ENCODE peak calls at places on chromosomes 5 and 9, in nine cellular contexts. One of them, this sample, is unnamed.

GRCh38 chr5:126139773-126140172 is 283.4 kb upstream of the GRAMD2B start:
- DNase-seq in A549: no peak
- DNase-seq in HCT116: no peak
- DNase-seq in fibroblast of lung: peak; percentile 19
- DNase-seq in OCI-LY7: no peak
- DNase-seq in astrocyte: peak; percentile 70
- DNase-seq in GM23338: peak; percentile 78
- DNase-seq in endothelial cell of umbilical vein: no peak
- DNase-seq in PC-9: no peak
- DNase-seq in this sample: no peak

GRCh38 chr5:142134333-142135010 is 25.9 kb downstream of the NDFIP1 start:
- DNase-seq in A549: no peak
- DNase-seq in HCT116: no peak
- DNase-seq in fibroblast of lung: no peak
- DNase-seq in OCI-LY7: no peak
- DNase-seq in astrocyte: no peak
- DNase-seq in GM23338: no peak
- DNase-seq in endothelial cell of umbilical vein: no peak
- DNase-seq in PC-9: no peak
- DNase-seq in this sample: no peak

GRCh38 chr5:72940082-72940481 is 15.8 kb upstream of the FCHO2 start:
- DNase-seq in A549: no peak
- DNase-seq in HCT116: no peak
- DNase-seq in fibroblast of lung: no peak
- DNase-seq in OCI-LY7: no peak
- DNase-seq in astrocyte: no peak
- DNase-seq in GM23338: no peak
- DNase-seq in endothelial cell of umbilical vein: peak; percentile 37
- DNase-seq in PC-9: no peak
- DNase-seq in this sample: no peak

GRCh38 chr5:69528015-69528414 is 32.0 kb upstream of the GTF2H2C start:
- DNase-seq in A549: no peak
- DNase-seq in HCT116: peak; percentile 27
- DNase-seq in fibroblast of lung: no peak
- DNase-seq in OCI-LY7: no peak
- DNase-seq in astrocyte: no peak
- DNase-seq in GM23338: peak; percentile 71
- DNase-seq in endothelial cell of umbilical vein: no peak
- DNase-seq in PC-9: peak; percentile 42
- DNase-seq in this sample: peak; percentile 43

GRCh38 chr5:53569486-53569885 is 9.0 kb downstream of the NDUFS4 start:
- DNase-seq in A549: peak; percentile 25
- DNase-seq in HCT116: no peak
- DNase-seq in fibroblast of lung: no peak
- DNase-seq in OCI-LY7: no peak
- DNase-seq in astrocyte: no peak
- DNase-seq in GM23338: no peak
- DNase-seq in endothelial cell of umbilical vein: peak; percentile 49
- DNase-seq in PC-9: no peak
- DNase-seq in this sample: no peak

GRCh38 chr9:38724749-38725148 is 4.8 kb upstream of the FAM240B start:
- DNase-seq in A549: no peak
- DNase-seq in HCT116: no peak
- DNase-seq in fibroblast of lung: no peak
- DNase-seq in OCI-LY7: no peak
- DNase-seq in astrocyte: no peak
- DNase-seq in GM23338: no peak
- DNase-seq in endothelial cell of umbilical vein: no peak
- DNase-seq in PC-9: no peak
- DNase-seq in this sample: no peak

GRCh38 chr5:97714426-97714825 is 531.4 kb upstream of the RIOK2 start:
- DNase-seq in A549: no peak
- DNase-seq in HCT116: no peak
- DNase-seq in fibroblast of lung: no peak
- DNase-seq in OCI-LY7: no peak
- DNase-seq in astrocyte: no peak
- DNase-seq in GM23338: no peak
- DNase-seq in endothelial cell of umbilical vein: no peak
- DNase-seq in PC-9: no peak
- DNase-seq in this sample: no peak

GRCh38 chr5:126863402-126863801 is 86.5 kb downstream of the LMNB1 start:
- DNase-seq in A549: no peak
- DNase-seq in HCT116: no peak
- DNase-seq in fibroblast of lung: no peak
- DNase-seq in OCI-LY7: no peak
- DNase-seq in astrocyte: no peak
- DNase-seq in GM23338: no peak
- DNase-seq in endothelial cell of umbilical vein: no peak
- DNase-seq in PC-9: no peak
- DNase-seq in this sample: no peak

GRCh38 chr9:80235752-80236151 is 664.0 kb downstream of the TLE4 start:
- DNase-seq in A549: no peak
- DNase-seq in HCT116: no peak
- DNase-seq in fibroblast of lung: no peak
- DNase-seq in OCI-LY7: no peak
- DNase-seq in astrocyte: no peak
- DNase-seq in GM23338: no peak
- DNase-seq in endothelial cell of umbilical vein: no peak
- DNase-seq in PC-9: no peak
- DNase-seq in this sample: no peak

GRCh38 chr9:75083188-75083976 is 4.6 kb downstream of the NMRK1 start:
- DNase-seq in A549: no peak
- DNase-seq in HCT116: no peak
- DNase-seq in fibroblast of lung: no peak
- DNase-seq in OCI-LY7: no peak
- DNase-seq in astrocyte: no peak
- DNase-seq in GM23338: peak; percentile 63
- DNase-seq in endothelial cell of umbilical vein: no peak
- DNase-seq in PC-9: no peak
- DNase-seq in this sample: peak; percentile 23

GRCh38 chr9:107049046-107049824 is 186.3 kb downstream of the ZNF462 start:
- DNase-seq in A549: no peak
- DNase-seq in HCT116: no peak
- DNase-seq in fibroblast of lung: no peak
- DNase-seq in OCI-LY7: no peak
- DNase-seq in astrocyte: peak; percentile 20
- DNase-seq in GM23338: peak; percentile 64
- DNase-seq in endothelial cell of umbilical vein: no peak
- DNase-seq in PC-9: no peak
- DNase-seq in this sample: no peak

GRCh38 chr9:107043886-107044285 is 180.9 kb downstream of the ZNF462 start:
- DNase-seq in A549: no peak
- DNase-seq in HCT116: no peak
- DNase-seq in fibroblast of lung: no peak
- DNase-seq in OCI-LY7: no peak
- DNase-seq in astrocyte: no peak
- DNase-seq in GM23338: no peak
- DNase-seq in endothelial cell of umbilical vein: peak; percentile 4
- DNase-seq in PC-9: no peak
- DNase-seq in this sample: no peak

GRCh38 chr9:107049825-107050184 is 186.8 kb downstream of the ZNF462 start:
- DNase-seq in A549: no peak
- DNase-seq in HCT116: no peak
- DNase-seq in fibroblast of lung: no peak
- DNase-seq in OCI-LY7: no peak
- DNase-seq in astrocyte: no peak
- DNase-seq in GM23338: peak; percentile 50
- DNase-seq in endothelial cell of umbilical vein: no peak
- DNase-seq in PC-9: no peak
- DNase-seq in this sample: no peak

GRCh38 chr9:107046692-107047091 is 183.7 kb downstream of the ZNF462 start:
- DNase-seq in A549: no peak
- DNase-seq in HCT116: no peak
- DNase-seq in fibroblast of lung: no peak
- DNase-seq in OCI-LY7: peak; percentile 44
- DNase-seq in astrocyte: no peak
- DNase-seq in GM23338: no peak
- DNase-seq in endothelial cell of umbilical vein: no peak
- DNase-seq in PC-9: no peak
- DNase-seq in this sample: no peak

GRCh38 chr9:107044872-107045271 is 181.9 kb downstream of the ZNF462 start:
- DNase-seq in A549: no peak
- DNase-seq in HCT116: no peak
- DNase-seq in fibroblast of lung: no peak
- DNase-seq in OCI-LY7: peak; percentile 20
- DNase-seq in astrocyte: no peak
- DNase-seq in GM23338: peak; percentile 44
- DNase-seq in endothelial cell of umbilical vein: no peak
- DNase-seq in PC-9: no peak
- DNase-seq in this sample: no peak
- TF ChIP-seq CTCF in A549: peak; percentile 16
- TF ChIP-seq CTCF in HCT116: peak; percentile 66
- TF ChIP-seq CTCF in fibroblast of lung: no peak
- TF ChIP-seq CTCF in OCI-LY7: peak; percentile 75
- TF ChIP-seq CTCF in astrocyte: no peak
- TF ChIP-seq CTCF in GM23338: peak; percentile 56
- TF ChIP-seq CTCF in endothelial cell of umbilical vein: no peak
- TF ChIP-seq CTCF in PC-9: peak; percentile 51
- TF ChIP-seq CTCF in this sample: peak; percentile 42

GRCh38 chr9:136532799-136533774 is 12.8 kb downstream of the NOTCH1 start:
- DNase-seq in A549: no peak
- DNase-seq in HCT116: no peak
- DNase-seq in fibroblast of lung: no peak
- DNase-seq in OCI-LY7: no peak
- DNase-seq in astrocyte: no peak
- DNase-seq in GM23338: no peak
- DNase-seq in endothelial cell of umbilical vein: no peak
- DNase-seq in PC-9: no peak
- DNase-seq in this sample: no peak
- H3K4me1 ChIP-seq in A549: peaks cover 36% of the 10 kb centered on the region
- H3K4me1 ChIP-seq in HCT116: peaks cover 23% of the 10 kb centered on the region
- H3K4me1 ChIP-seq in fibroblast of lung: no peaks in the 10 kb centered on the region
- H3K4me1 ChIP-seq in OCI-LY7: peaks cover 32% of the 10 kb centered on the region
- H3K4me1 ChIP-seq in astrocyte: peaks cover 18% of the 10 kb centered on the region
- H3K4me1 ChIP-seq in GM23338: peaks cover 7% of the 10 kb centered on the region
- H3K4me1 ChIP-seq in endothelial cell of umbilical vein: peaks cover 57% of the 10 kb centered on the region
- H3K4me1 ChIP-seq in PC-9: no peaks in the 10 kb centered on the region
- H3K4me1 ChIP-seq in this sample: peaks cover 35% of the 10 kb centered on the region

DNA sequence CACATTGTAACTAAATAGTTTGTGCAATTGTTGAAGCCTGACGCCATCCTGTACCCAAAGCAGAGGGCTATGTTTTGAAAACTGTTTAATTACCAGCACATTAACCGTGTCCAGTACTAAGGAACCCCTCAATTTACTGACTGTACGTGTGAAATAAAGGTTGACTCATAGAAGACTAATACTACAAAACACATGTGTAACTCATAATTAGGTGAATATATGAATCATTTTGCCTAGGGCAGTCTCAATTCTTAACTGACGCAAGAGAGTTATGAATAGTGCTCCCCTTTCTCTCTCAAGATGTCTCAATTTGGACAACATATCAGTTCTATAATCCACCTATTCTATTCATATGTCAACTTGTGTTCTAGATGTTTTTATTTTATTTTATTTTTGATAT is 558.4 kb downstream of the PRDM9 start:
- DNase-seq in A549: no peak
- DNase-seq in HCT116: no peak
- DNase-seq in fibroblast of lung: no peak
- DNase-seq in OCI-LY7: no peak
- DNase-seq in astrocyte: no peak
- DNase-seq in GM23338: no peak
- DNase-seq in endothelial cell of umbilical vein: no peak
- DNase-seq in PC-9: no peak
- DNase-seq in this sample: peak; percentile 78
- H3K4me2 ChIP-seq in A549: no peak overlapping the region
- H3K4me2 ChIP-seq in HCT116: no peak overlapping the region
- H3K4me2 ChIP-seq in fibroblast of lung: no peak overlapping the region
- H3K4me2 ChIP-seq in OCI-LY7: no peak overlapping the region
- H3K4me2 ChIP-seq in astrocyte: no peak overlapping the region
- H3K4me2 ChIP-seq in GM23338: no peak overlapping the region
- H3K4me2 ChIP-seq in endothelial cell of umbilical vein: no peak overlapping the region
- H3K4me2 ChIP-seq in PC-9: no peak overlapping the region
- H3K4me2 ChIP-seq in this sample: peak overlapping the region; percentile 43

GRCh38 chr9:131001990-131002389 is 7.0 kb upstream of the LAMC3 start:
- DNase-seq in A549: no peak
- DNase-seq in HCT116: no peak
- DNase-seq in fibroblast of lung: no peak
- DNase-seq in OCI-LY7: no peak
- DNase-seq in astrocyte: no peak
- DNase-seq in GM23338: no peak
- DNase-seq in endothelial cell of umbilical vein: no peak
- DNase-seq in PC-9: no peak
- DNase-seq in this sample: no peak

GRCh38 chr9:130998596-130999264 is 10.2 kb upstream of the LAMC3 start:
- DNase-seq in A549: no peak
- DNase-seq in HCT116: no peak
- DNase-seq in fibroblast of lung: no peak
- DNase-seq in OCI-LY7: no peak
- DNase-seq in astrocyte: no peak
- DNase-seq in GM23338: no peak
- DNase-seq in endothelial cell of umbilical vein: no peak
- DNase-seq in PC-9: no peak
- DNase-seq in this sample: no peak

GRCh38 chr9:130997925-130998595 is 10.9 kb upstream of the LAMC3 start:
- DNase-seq in A549: peak; percentile 75
- DNase-seq in HCT116: peak; percentile 60
- DNase-seq in fibroblast of lung: peak; percentile 60
- DNase-seq in OCI-LY7: peak; percentile 44
- DNase-seq in astrocyte: peak; percentile 26
- DNase-seq in GM23338: peak; percentile 95
- DNase-seq in endothelial cell of umbilical vein: peak; percentile 48
- DNase-seq in PC-9: peak; percentile 84
- DNase-seq in this sample: peak; percentile 48

GRCh38 chr9:130999265-130999623 is 9.7 kb upstream of the LAMC3 start:
- DNase-seq in A549: no peak
- DNase-seq in HCT116: no peak
- DNase-seq in fibroblast of lung: no peak
- DNase-seq in OCI-LY7: no peak
- DNase-seq in astrocyte: no peak
- DNase-seq in GM23338: no peak
- DNase-seq in endothelial cell of umbilical vein: no peak
- DNase-seq in PC-9: no peak
- DNase-seq in this sample: no peak

GRCh38 chr9:131001021-131001420 is 8.0 kb upstream of the LAMC3 start:
- DNase-seq in A549: no peak
- DNase-seq in HCT116: no peak
- DNase-seq in fibroblast of lung: no peak
- DNase-seq in OCI-LY7: no peak
- DNase-seq in astrocyte: no peak
- DNase-seq in GM23338: no peak
- DNase-seq in endothelial cell of umbilical vein: no peak
- DNase-seq in PC-9: no peak
- DNase-seq in this sample: no peak
- TF ChIP-seq CTCF in A549: no peak
- TF ChIP-seq CTCF in HCT116: no peak
- TF ChIP-seq CTCF in fibroblast of lung: no peak
- TF ChIP-seq CTCF in OCI-LY7: no peak
- TF ChIP-seq CTCF in astrocyte: no peak
- TF ChIP-seq CTCF in GM23338: no peak
- TF ChIP-seq CTCF in endothelial cell of umbilical vein: no peak
- TF ChIP-seq CTCF in PC-9: no peak
- TF ChIP-seq CTCF in this sample: no peak

GRCh38 chr5:41857989-41858388 is 12.2 kb downstream of the OXCT1 start:
- DNase-seq in A549: no peak
- DNase-seq in HCT116: no peak
- DNase-seq in fibroblast of lung: no peak
- DNase-seq in OCI-LY7: no peak
- DNase-seq in astrocyte: no peak
- DNase-seq in GM23338: no peak
- DNase-seq in endothelial cell of umbilical vein: no peak
- DNase-seq in PC-9: no peak
- DNase-seq in this sample: no peak
- H3K4me1 ChIP-seq in A549: no peaks in the 10 kb centered on the region
- H3K4me1 ChIP-seq in HCT116: no peaks in the 10 kb centered on the region
- H3K4me1 ChIP-seq in fibroblast of lung: no peaks in the 10 kb centered on the region
- H3K4me1 ChIP-seq in OCI-LY7: no peaks in the 10 kb centered on the region
- H3K4me1 ChIP-seq in astrocyte: no peaks in the 10 kb centered on the region
- H3K4me1 ChIP-seq in GM23338: no peaks in the 10 kb centered on the region
- H3K4me1 ChIP-seq in endothelial cell of umbilical vein: no peaks in the 10 kb centered on the region
- H3K4me1 ChIP-seq in PC-9: no peaks in the 10 kb centered on the region
- H3K4me1 ChIP-seq in this sample: no peaks in the 10 kb centered on the region

This sample was measured in mammary epithelial cell.